ENCODE peak calls at places on chromosomes 1 and 21, in ten cellular contexts. W, M, G, Q, V, F, X, S, D and A are unnamed samples.

GRCh38 chr1:58883037-58883887 is 99.4 kb upstream of the JUN start:
- DNase-seq in W (peak), M (no peak), G (peak), Q (no peak), V (peak), F (no peak), X (no peak), S (no peak), D (peak), A (peak)

GRCh38 chr1:221718391-221719277 is 23.3 kb downstream of the DUSP10 start:
- DNase-seq in W (no peak), M (no peak), G (no peak), Q (no peak), V (no peak), F (no peak), X (no peak), S (no peak), D (no peak), A (peak)

GRCh38 chr1:33997127-33998047 is 133.5 kb downstream of the HMGB4 start:
- DNase-seq in W (peak), M (no peak), G (no peak), Q (no peak), V (no peak), F (no peak), X (no peak), S (no peak), D (no peak), A (no peak)

GRCh38 chr1:219883400-219884332 is 44.7 kb downstream of the SLC30A10 start:
- DNase-seq in W (no peak), M (no peak), G (no peak), Q (no peak), V (no peak), F (no peak), X (no peak), S (no peak), D (no peak), A (no peak)

GRCh38 chr1:8745749-8746390 is 71.6 kb downstream of the RERE start:
- DNase-seq in W (no peak), M (no peak), G (no peak), Q (no peak), V (no peak), F (no peak), X (no peak), S (no peak), D (no peak), A (no peak)

GRCh38 chr1:111814642-111815041 is 58.9 kb downstream of the DDX20 start:
- DNase-seq in W (no peak), M (no peak), G (no peak), Q (no peak), V (no peak), F (no peak), X (no peak), S (no peak), D (no peak), A (no peak)

GRCh38 chr1:223208164-223209075 is 65.4 kb upstream of the TLR5 start:
- DNase-seq in W (no peak), M (no peak), G (no peak), Q (no peak), V (no peak), F (no peak), X (no peak), S (no peak), D (no peak), A (no peak)

GRCh38 chr1:108512239-108513071 is 47.4 kb upstream of the EEIG2 start:
- DNase-seq in W (no peak), M (no peak), G (no peak), Q (no peak), V (no peak), F (no peak), X (no peak), S (no peak), D (no peak), A (peak)

GRCh38 chr1:161260939-161261858 is 2.7 kb downstream of the PCP4L1 start:
- DNase-seq in W (peak), M (no peak), G (no peak), Q (no peak), V (no peak), F (peak), X (no peak), S (no peak), D (no peak), A (no peak)

GRCh38 chr1:43789604-43790288 is 82.4 kb downstream of the ST3GAL3 start:
- DNase-seq in W (no peak), M (no peak), G (no peak), Q (no peak), V (no peak), F (no peak), X (no peak), S (peak), D (no peak), A (no peak)

GRCh38 chr1:167564592-167564991 is 11.0 kb upstream of the CREG1 start:
- DNase-seq in W (no peak), M (no peak), G (no peak), Q (no peak), V (peak), F (no peak), X (no peak), S (no peak), D (peak), A (no peak)

GRCh38 chr1:202687819-202688218 is 22.4 kb downstream of the SYT2 start:
- DNase-seq in W (no peak), M (no peak), G (no peak), Q (no peak), V (no peak), F (no peak), X (no peak), S (no peak), D (no peak), A (no peak)

GRCh38 chr21:43369124-43369523 is 57.8 kb downstream of the SIK1 start:
- DNase-seq in W (no peak), M (no peak), G (no peak), Q (no peak), V (no peak), F (peak), X (no peak), S (no peak), D (no peak), A (peak)

GRCh38 chr1:179788259-179788658 is 45.2 kb downstream of the FAM163A start:
- DNase-seq in W (no peak), M (no peak), G (no peak), Q (no peak), V (no peak), F (no peak), X (no peak), S (no peak), D (no peak), A (no peak)

GRCh38 chr1:241413386-241413785 is 56.4 kb upstream of the RGS7 start:
- DNase-seq in W (no peak), M (no peak), G (no peak), Q (no peak), V (no peak), F (no peak), X (no peak), S (no peak), D (no peak), A (peak)

GRCh38 chr1:221991221-221991620 is 249.3 kb upstream of the DUSP10 start:
- DNase-seq in W (no peak), M (no peak), G (no peak), Q (no peak), V (no peak), F (no peak), X (no peak), S (no peak), D (no peak), A (peak)

GRCh38 chr1:187985897-187986654 is 1157.3 kb downstream of the PLA2G4A start:
- DNase-seq in W (no peak), M (no peak), G (no peak), Q (no peak), V (no peak), F (peak), X (no peak), S (no peak), D (no peak), A (peak)

GRCh38 chr1:5990913-5991783 is 1.1 kb downstream of the NPHP4 start:
- DNase-seq in W (no peak), M (no peak), G (no peak), Q (peak), V (no peak), F (no peak), X (peak), S (peak), D (peak), A (no peak)

GRCh38 chr1:1270813-1271212 is 2.8 kb downstream of the UBE2J2 start:
- DNase-seq in W (no peak), M (no peak), G (no peak), Q (no peak), V (no peak), F (no peak), X (no peak), S (no peak), D (no peak), A (peak)

GRCh38 chr1:228781161-228781771 is 46.0 kb downstream of the RHOU start:
- DNase-seq in W (no peak), M (no peak), G (peak), Q (no peak), V (peak), F (no peak), X (no peak), S (no peak), D (no peak), A (peak)

GRCh38 chr1:219317762-219318353 is 144.2 kb downstream of the LYPLAL1 start:
- DNase-seq in W (no peak), M (no peak), G (no peak), Q (no peak), V (no peak), F (no peak), X (no peak), S (no peak), D (no peak), A (no peak)

GRCh38 chr1:230268371-230269170 is 157.6 kb downstream of the PGBD5 start:
- DNase-seq in W (no peak), M (no peak), G (no peak), Q (no peak), V (no peak), F (peak), X (no peak), S (no peak), D (peak), A (peak)

GRCh38 chr1:110542730-110543129 is 23.8 kb upstream of the KCNA10 start:
- DNase-seq in W (no peak), M (no peak), G (no peak), Q (no peak), V (no peak), F (peak), X (no peak), S (no peak), D (no peak), A (peak)

GRCh38 chr1:1893291-1893985 is 2.6 kb upstream of the GNB1 start:
- DNase-seq in W (no peak), M (no peak), G (no peak), Q (no peak), V (no peak), F (no peak), X (no peak), S (no peak), D (no peak), A (no peak)

GRCh38 chr1:67635055-67635809 is 49.8 kb upstream of the GADD45A start:
- DNase-seq in W (no peak), M (no peak), G (no peak), Q (no peak), V (no peak), F (no peak), X (no peak), S (no peak), D (no peak), A (no peak)

GRCh38 chr21:37642493-37642892 is 273.8 kb downstream of the KCNJ6 start:
- DNase-seq in W (no peak), M (no peak), G (no peak), Q (peak), V (no peak), F (peak), X (no peak), S (no peak), D (no peak), A (no peak)